ENCODE peak calls at places on chromosomes 12 and 14, in five cellular contexts. B is T-helper 9 cell; U is HFF-Myc; H is NCI-H748 treated with DMSO at 0.1 percent for 48 hours; J is activated T-helper 1 cell treated with anti-CD3 and anti-CD28 coated beads, Interleukin-12 subunit alpha, Interleukin-12 subunit beta, Interleukin-2, Interleukin-4 antibody, amounts not matched to agents 30 ng/mL and 10 ng/mL and 1 ng/mL, durations not matched to agents 14 hours and 24 hours and 36 hours. Y is an unnamed sample.

GRCh38 chr14:75875958-75876357 is 105.8 kb downstream of the TGFB3 start:
- DNase-seq in B (no peak), U (no peak), H (no peak), J (no peak), Y (no peak)

GRCh38 chr14:31893156-31893813 is 183.8 kb upstream of the ARHGAP5 start:
- DNase-seq in B (no peak), U (no peak), H (no peak), J (no peak), Y (no peak)

GRCh38 chr14:91113829-91114078 is at the start of gene DGLUCY:
- DNase-seq in B (no peak), U (peak), H (no peak), J (no peak), Y (no peak)

GRCh38 chr12:93061414-93062099 is 132.5 kb upstream of the EEA1 start:
- DNase-seq in B (no peak), U (no peak), H (no peak), J (no peak), Y (no peak)

GRCh38 chr12:53989227-53990113 is 4.5 kb downstream of the HOXC10 start:
- DNase-seq in B (no peak), U (no peak), H (peak), J (no peak), Y (peak)

GRCh38 chr12:4251228-4251891 is 22.2 kb upstream of the CCND2 start:
- DNase-seq in B (no peak), U (no peak), H (no peak), J (no peak), Y (no peak)

GRCh38 chr12:6377667-6377994 is 2.3 kb upstream of the SCNN1A start:
- DNase-seq in B (no peak), U (no peak), H (no peak), J (no peak), Y (no peak)

GRCh38 chr12:108299980-108300696 is 39.0 kb downstream of the CMKLR1 start:
- DNase-seq in B (no peak), U (no peak), H (no peak), J (no peak), Y (no peak)

GRCh38 chr12:68538722-68539614 is 71.7 kb upstream of the RAP1B start:
- DNase-seq in B (peak), U (no peak), H (no peak), J (peak), Y (no peak)

GRCh38 chr12:108985750-108986149 is 35.1 kb downstream of the SVOP start:
- DNase-seq in B (no peak), U (no peak), H (no peak), J (no peak), Y (no peak)

Y was measured in AG09319.